ENCODE peak calls at places on chromosomes 6 and 20, in four cellular contexts. One of them, this sample, is unnamed.
A peak's percentile ranks its signal among the peaks of the same experiment; 100 is the strongest.

GRCh38 chr20:32012159-32012682 is 2.0 kb downstream of the CCM2L start:
- DNase-seq in activated T-helper 1 cell treated with Interleukin-2 at 50 U/mL for 16 hours: no peak
- DNase-seq in HFF-Myc: no peak
- DNase-seq in H7: peak; percentile 30
- DNase-seq in this sample: no peak

GRCh38 chr20:584375-585301 is 25.5 kb downstream of the TCF15 start:
- DNase-seq in activated T-helper 1 cell treated with Interleukin-2 at 50 U/mL for 16 hours: no peak
- DNase-seq in H7: no peak
- DNase-seq in HFF-Myc: no peak
- DNase-seq in this sample: peak; percentile 82

GRCh38 chr20:38165089-38165965 is at the start of gene TGM2:
- DNase-seq in activated T-helper 1 cell treated with Interleukin-2 at 50 U/mL for 16 hours: no peak
- DNase-seq in HFF-Myc: no peak
- DNase-seq in H7: peak; percentile 94
- DNase-seq in this sample: peak; percentile 53

GRCh38 chr20:4371623-4372246 is 350.0 kb upstream of the PRND start:
- DNase-seq in HFF-Myc: no peak
- DNase-seq in activated T-helper 1 cell treated with Interleukin-2 at 50 U/mL for 16 hours: no peak
- DNase-seq in H7: no peak
- DNase-seq in this sample: no peak

GRCh38 chr6:7671581-7671980 is 54.3 kb upstream of the BMP6 start:
- DNase-seq in activated T-helper 1 cell treated with Interleukin-2 at 50 U/mL for 16 hours: no peak
- DNase-seq in H7: no peak
- DNase-seq in HFF-Myc: no peak
- DNase-seq in this sample: no peak

GRCh38 chr20:16279320-16279719 is 293.9 kb downstream of the KIF16B start:
- DNase-seq in HFF-Myc: no peak
- DNase-seq in H7: peak; percentile 40
- DNase-seq in activated T-helper 1 cell treated with Interleukin-2 at 50 U/mL for 16 hours: no peak
- DNase-seq in this sample: peak; percentile 61

GRCh38 chr20:63980317-63980805 is 571 bp upstream of the PRPF6 start:
- DNase-seq in activated T-helper 1 cell treated with Interleukin-2 at 50 U/mL for 16 hours: no peak
- DNase-seq in HFF-Myc: no peak
- DNase-seq in H7: no peak
- DNase-seq in this sample: no peak

GRCh38 chr6:29705389-29706231 is 17.6 kb upstream of the HLA-F start:
- DNase-seq in activated T-helper 1 cell treated with Interleukin-2 at 50 U/mL for 16 hours: no peak
- DNase-seq in HFF-Myc: no peak
- DNase-seq in H7: peak; percentile 77
- DNase-seq in this sample: peak; percentile 74

GRCh38 chr20:47720636-47721427 is 64.4 kb downstream of the SULF2 start:
- DNase-seq in H7: no peak
- DNase-seq in activated T-helper 1 cell treated with Interleukin-2 at 50 U/mL for 16 hours: no peak
- DNase-seq in HFF-Myc: peak; percentile 55
- DNase-seq in this sample: peak; percentile 60